ENCODE peak calls at places on chromosomes 1 and 21, in nine cellular contexts. One of them, this sample, is unnamed.

GRCh38 chr1:43256675-43257570 is 12.9 kb upstream of the TMEM125 start:
- DNase-seq in fibroblast of mammary gland: no peak
- DNase-seq in retinal pigment epithelial cell: no peak
- DNase-seq in cardiac fibroblast: no peak
- DNase-seq in psoas muscle: no peak
- DNase-seq in HFFc6: no peak
- DNase-seq in kidney epithelial cell: no peak
- DNase-seq in GM20000: no peak
- DNase-seq in mesothelial cell of epicardium: no peak
- DNase-seq in this sample: no peak

GRCh38 chr1:53602376-53602775 is 136.6 kb downstream of the GLIS1 start:
- DNase-seq in cardiac fibroblast: no peak
- DNase-seq in mesothelial cell of epicardium: no peak
- DNase-seq in fibroblast of mammary gland: no peak
- DNase-seq in HFFc6: no peak
- DNase-seq in psoas muscle: no peak
- DNase-seq in retinal pigment epithelial cell: no peak
- DNase-seq in kidney epithelial cell: no peak
- DNase-seq in GM20000: no peak
- DNase-seq in this sample: no peak

GRCh38 chr1:55428944-55429931 is 214.1 kb upstream of the USP24 start:
- DNase-seq in cardiac fibroblast: peak
- DNase-seq in kidney epithelial cell: peak
- DNase-seq in HFFc6: peak
- DNase-seq in retinal pigment epithelial cell: peak
- DNase-seq in psoas muscle: no peak
- DNase-seq in fibroblast of mammary gland: peak
- DNase-seq in GM20000: no peak
- DNase-seq in mesothelial cell of epicardium: no peak
- DNase-seq in this sample: no peak

GRCh38 chr1:43706598-43707190 is 642 bp upstream of the ST3GAL3 start:
- DNase-seq in retinal pigment epithelial cell: no peak
- DNase-seq in fibroblast of mammary gland: peak
- DNase-seq in psoas muscle: peak
- DNase-seq in kidney epithelial cell: no peak
- DNase-seq in GM20000: no peak
- DNase-seq in mesothelial cell of epicardium: no peak
- DNase-seq in HFFc6: no peak
- DNase-seq in cardiac fibroblast: peak
- DNase-seq in this sample: no peak

GRCh38 chr1:39574646-39575045 is 1.9 kb downstream of the PABPC4 start:
- DNase-seq in GM20000: no peak
- DNase-seq in fibroblast of mammary gland: peak
- DNase-seq in retinal pigment epithelial cell: no peak
- DNase-seq in HFFc6: peak
- DNase-seq in mesothelial cell of epicardium: no peak
- DNase-seq in kidney epithelial cell: no peak
- DNase-seq in cardiac fibroblast: peak
- DNase-seq in psoas muscle: peak
- DNase-seq in this sample: no peak

GRCh38 chr1:117612517-117613248 is 6.8 kb downstream of the TENT5C start:
- DNase-seq in cardiac fibroblast: peak
- DNase-seq in kidney epithelial cell: peak
- DNase-seq in mesothelial cell of epicardium: no peak
- DNase-seq in HFFc6: peak
- DNase-seq in retinal pigment epithelial cell: no peak
- DNase-seq in psoas muscle: no peak
- DNase-seq in GM20000: no peak
- DNase-seq in fibroblast of mammary gland: peak
- DNase-seq in this sample: no peak

GRCh38 chr1:224447251-224447650 is 12.7 kb upstream of the WDR26 start:
- DNase-seq in cardiac fibroblast: peak
- DNase-seq in HFFc6: peak
- DNase-seq in mesothelial cell of epicardium: no peak
- DNase-seq in fibroblast of mammary gland: peak
- DNase-seq in retinal pigment epithelial cell: no peak
- DNase-seq in GM20000: no peak
- DNase-seq in kidney epithelial cell: no peak
- DNase-seq in psoas muscle: peak
- DNase-seq in this sample: no peak

GRCh38 chr1:200923607-200924006 is 28.9 kb downstream of the INAVA start:
- DNase-seq in kidney epithelial cell: no peak
- DNase-seq in HFFc6: no peak
- DNase-seq in fibroblast of mammary gland: no peak
- DNase-seq in GM20000: no peak
- DNase-seq in mesothelial cell of epicardium: no peak
- DNase-seq in cardiac fibroblast: no peak
- DNase-seq in psoas muscle: no peak
- DNase-seq in retinal pigment epithelial cell: no peak
- DNase-seq in this sample: no peak

GRCh38 chr1:37622131-37622530 is 12.6 kb downstream of the RSPO1 start:
- DNase-seq in psoas muscle: no peak
- DNase-seq in fibroblast of mammary gland: no peak
- DNase-seq in mesothelial cell of epicardium: no peak
- DNase-seq in GM20000: no peak
- DNase-seq in kidney epithelial cell: no peak
- DNase-seq in HFFc6: no peak
- DNase-seq in cardiac fibroblast: no peak
- DNase-seq in retinal pigment epithelial cell: no peak
- DNase-seq in this sample: no peak

GRCh38 chr1:203550846-203551245 is 56.9 kb downstream of the OPTC start:
- DNase-seq in mesothelial cell of epicardium: no peak
- DNase-seq in retinal pigment epithelial cell: no peak
- DNase-seq in psoas muscle: no peak
- DNase-seq in fibroblast of mammary gland: no peak
- DNase-seq in HFFc6: no peak
- DNase-seq in kidney epithelial cell: no peak
- DNase-seq in cardiac fibroblast: no peak
- DNase-seq in GM20000: no peak
- DNase-seq in this sample: no peak

GRCh38 chr1:220927442-220927841 is 48.2 kb downstream of the HLX start:
- DNase-seq in kidney epithelial cell: no peak
- DNase-seq in cardiac fibroblast: no peak
- DNase-seq in fibroblast of mammary gland: no peak
- DNase-seq in psoas muscle: no peak
- DNase-seq in GM20000: no peak
- DNase-seq in HFFc6: no peak
- DNase-seq in retinal pigment epithelial cell: no peak
- DNase-seq in mesothelial cell of epicardium: no peak
- DNase-seq in this sample: no peak

GRCh38 chr1:32684167-32684811 is 18.3 kb downstream of the SYNC start:
- DNase-seq in GM20000: no peak
- DNase-seq in cardiac fibroblast: peak
- DNase-seq in retinal pigment epithelial cell: no peak
- DNase-seq in mesothelial cell of epicardium: no peak
- DNase-seq in psoas muscle: no peak
- DNase-seq in fibroblast of mammary gland: peak
- DNase-seq in kidney epithelial cell: no peak
- DNase-seq in HFFc6: peak
- DNase-seq in this sample: no peak

DNA sequence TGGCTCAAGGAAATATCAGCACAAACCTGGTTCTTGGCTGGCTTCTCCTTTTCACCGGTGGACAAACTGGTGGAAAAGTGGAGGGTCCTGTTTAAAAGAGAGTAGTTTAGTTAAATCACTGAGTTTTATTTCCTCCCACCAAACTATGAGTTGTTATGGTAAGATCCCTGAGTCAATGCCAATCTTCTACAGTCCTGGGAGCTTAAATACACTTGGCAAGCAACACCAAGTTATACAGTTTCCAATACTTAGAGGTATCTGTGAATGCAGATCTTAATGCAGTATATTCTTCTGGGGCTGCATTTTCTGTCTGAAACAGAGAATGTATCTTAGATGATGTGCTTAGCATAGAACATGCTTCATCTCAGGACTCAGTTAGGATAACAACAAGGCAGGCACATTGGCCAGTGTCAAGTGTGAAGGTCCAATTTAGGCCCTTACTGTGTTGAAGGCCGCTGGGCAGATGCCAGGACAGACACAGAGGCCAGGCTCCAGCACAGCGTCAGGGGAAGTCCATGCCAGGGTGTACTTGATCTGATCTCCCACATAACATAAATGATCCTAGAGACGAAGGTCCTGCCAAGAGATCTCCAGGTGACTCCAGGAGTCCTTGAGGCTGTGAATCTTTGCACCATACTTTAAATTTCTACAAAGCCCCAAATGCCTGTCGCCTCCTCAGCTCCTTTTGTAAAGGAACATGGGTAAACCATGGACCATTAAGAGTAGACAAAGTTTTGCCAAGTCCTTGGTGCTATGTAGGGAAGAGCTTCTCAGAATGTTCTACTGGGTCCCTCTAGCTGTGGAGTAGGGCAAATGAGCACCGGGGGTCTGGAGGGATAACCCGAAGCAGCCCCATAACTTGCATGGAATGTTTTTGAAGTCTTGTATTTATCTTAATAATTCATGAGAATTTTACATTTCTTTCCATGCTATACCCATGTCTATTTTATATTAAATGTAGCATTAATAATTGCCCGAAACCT is 76.8 kb downstream of the KCNJ15 start:
- DNase-seq in GM20000: no peak
- DNase-seq in fibroblast of mammary gland: peak
- DNase-seq in retinal pigment epithelial cell: no peak
- DNase-seq in psoas muscle: no peak
- DNase-seq in kidney epithelial cell: no peak
- DNase-seq in HFFc6: no peak
- DNase-seq in mesothelial cell of epicardium: no peak
- DNase-seq in cardiac fibroblast: peak
- DNase-seq in this sample: no peak
- TF ChIP-seq CTCF in GM20000: no peak
- TF ChIP-seq CTCF in fibroblast of mammary gland: peak
- TF ChIP-seq CTCF in retinal pigment epithelial cell: peak
- TF ChIP-seq CTCF in psoas muscle: no peak
- TF ChIP-seq CTCF in kidney epithelial cell: peak
- TF ChIP-seq CTCF in HFFc6: peak
- TF ChIP-seq CTCF in mesothelial cell of epicardium: no peak
- TF ChIP-seq CTCF in cardiac fibroblast: peak
- TF ChIP-seq CTCF in this sample: no peak

GRCh38 chr1:85282424-85282823 is 6.0 kb upstream of the BCL10 start:
- DNase-seq in HFFc6: no peak
- DNase-seq in cardiac fibroblast: no peak
- DNase-seq in fibroblast of mammary gland: no peak
- DNase-seq in GM20000: no peak
- DNase-seq in retinal pigment epithelial cell: no peak
- DNase-seq in psoas muscle: no peak
- DNase-seq in kidney epithelial cell: no peak
- DNase-seq in mesothelial cell of epicardium: no peak
- DNase-seq in this sample: no peak
- TF ChIP-seq CTCF in HFFc6: peak
- TF ChIP-seq CTCF in cardiac fibroblast: no peak
- TF ChIP-seq CTCF in fibroblast of mammary gland: peak
- TF ChIP-seq CTCF in GM20000: no peak
- TF ChIP-seq CTCF in retinal pigment epithelial cell: peak
- TF ChIP-seq CTCF in psoas muscle: no peak
- TF ChIP-seq CTCF in kidney epithelial cell: peak
- TF ChIP-seq CTCF in mesothelial cell of epicardium: no peak
- TF ChIP-seq CTCF in this sample: no peak

GRCh38 chr1:160799641-160800040 is 3.7 kb downstream of the LY9 start:
- DNase-seq in psoas muscle: no peak
- DNase-seq in retinal pigment epithelial cell: no peak
- DNase-seq in cardiac fibroblast: no peak
- DNase-seq in GM20000: no peak
- DNase-seq in kidney epithelial cell: no peak
- DNase-seq in mesothelial cell of epicardium: no peak
- DNase-seq in fibroblast of mammary gland: no peak
- DNase-seq in HFFc6: no peak
- DNase-seq in this sample: no peak

GRCh38 chr1:160800142-160800541 is 4.2 kb downstream of the LY9 start:
- DNase-seq in mesothelial cell of epicardium: no peak
- DNase-seq in cardiac fibroblast: no peak
- DNase-seq in kidney epithelial cell: no peak
- DNase-seq in HFFc6: no peak
- DNase-seq in GM20000: no peak
- DNase-seq in retinal pigment epithelial cell: no peak
- DNase-seq in fibroblast of mammary gland: no peak
- DNase-seq in psoas muscle: no peak
- DNase-seq in this sample: no peak

GRCh38 chr1:160801836-160802580 is 6.0 kb downstream of the LY9 start:
- DNase-seq in cardiac fibroblast: no peak
- DNase-seq in mesothelial cell of epicardium: no peak
- DNase-seq in HFFc6: no peak
- DNase-seq in kidney epithelial cell: no peak
- DNase-seq in psoas muscle: no peak
- DNase-seq in fibroblast of mammary gland: no peak
- DNase-seq in GM20000: no peak
- DNase-seq in retinal pigment epithelial cell: no peak
- DNase-seq in this sample: no peak

GRCh38 chr1:160798439-160798838 is 2.5 kb downstream of the LY9 start:
- DNase-seq in psoas muscle: no peak
- DNase-seq in GM20000: no peak
- DNase-seq in retinal pigment epithelial cell: no peak
- DNase-seq in kidney epithelial cell: no peak
- DNase-seq in cardiac fibroblast: no peak
- DNase-seq in mesothelial cell of epicardium: no peak
- DNase-seq in fibroblast of mammary gland: no peak
- DNase-seq in HFFc6: no peak
- DNase-seq in this sample: no peak

DNA sequence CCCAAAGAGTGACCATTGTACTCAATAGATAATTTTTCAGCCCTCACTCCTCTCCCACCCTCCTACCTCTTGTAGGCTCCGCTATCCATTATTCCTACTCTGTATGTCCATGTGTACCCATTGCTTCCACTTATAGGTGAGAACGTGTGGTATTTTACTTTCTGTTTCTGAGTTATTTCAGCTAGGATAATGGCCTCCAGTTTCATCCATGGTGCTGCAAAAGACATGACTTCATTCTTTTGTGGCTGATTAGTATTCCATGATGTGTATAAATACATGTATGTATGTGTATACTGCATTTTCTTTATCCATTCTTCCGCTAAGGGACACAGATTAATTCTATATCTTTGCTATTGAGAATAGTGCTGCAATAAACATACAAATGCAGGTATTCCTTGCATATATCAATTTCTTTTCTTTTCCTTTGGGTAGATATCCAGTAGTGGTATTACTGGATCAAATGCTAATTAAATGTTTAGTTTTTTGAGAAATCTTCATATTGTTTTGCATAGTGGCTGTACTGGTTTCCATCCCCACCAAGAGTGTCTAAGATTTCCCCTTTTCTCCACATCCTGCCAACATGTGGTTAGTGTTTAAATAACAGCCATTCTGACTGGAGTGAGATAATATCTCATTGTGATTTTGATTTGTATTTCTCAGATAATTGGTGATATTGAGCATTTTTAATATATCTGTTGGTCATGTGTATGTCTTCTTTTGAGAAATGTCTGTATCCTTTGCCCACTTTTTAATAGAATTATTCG is 4.9 kb downstream of the LY9 start:
- DNase-seq in cardiac fibroblast: no peak
- DNase-seq in psoas muscle: no peak
- DNase-seq in HFFc6: no peak
- DNase-seq in GM20000: no peak
- DNase-seq in mesothelial cell of epicardium: no peak
- DNase-seq in kidney epithelial cell: no peak
- DNase-seq in fibroblast of mammary gland: no peak
- DNase-seq in retinal pigment epithelial cell: no peak
- DNase-seq in this sample: no peak
- TF ChIP-seq CTCF in cardiac fibroblast: no peak
- TF ChIP-seq CTCF in psoas muscle: no peak
- TF ChIP-seq CTCF in HFFc6: no peak
- TF ChIP-seq CTCF in GM20000: no peak
- TF ChIP-seq CTCF in mesothelial cell of epicardium: no peak
- TF ChIP-seq CTCF in kidney epithelial cell: no peak
- TF ChIP-seq CTCF in fibroblast of mammary gland: no peak
- TF ChIP-seq CTCF in retinal pigment epithelial cell: no peak
- TF ChIP-seq CTCF in this sample: no peak

GRCh38 chr1:63362578-63362977 is 4.8 kb upstream of the ALG6 start:
- DNase-seq in retinal pigment epithelial cell: no peak
- DNase-seq in kidney epithelial cell: no peak
- DNase-seq in fibroblast of mammary gland: peak
- DNase-seq in mesothelial cell of epicardium: no peak
- DNase-seq in HFFc6: no peak
- DNase-seq in GM20000: no peak
- DNase-seq in cardiac fibroblast: no peak
- DNase-seq in psoas muscle: no peak
- DNase-seq in this sample: no peak
- TF ChIP-seq CTCF in retinal pigment epithelial cell: no peak
- TF ChIP-seq CTCF in kidney epithelial cell: no peak
- TF ChIP-seq CTCF in fibroblast of mammary gland: peak
- TF ChIP-seq CTCF in mesothelial cell of epicardium: no peak
- TF ChIP-seq CTCF in HFFc6: peak
- TF ChIP-seq CTCF in GM20000: no peak
- TF ChIP-seq CTCF in cardiac fibroblast: no peak
- TF ChIP-seq CTCF in psoas muscle: no peak
- TF ChIP-seq CTCF in this sample: no peak

This sample was measured in GM10248.